ENCODE peak calls at places on chromosomes 7 and 10, in four cellular contexts. V, Y, F and I are unnamed samples.

GRCh38 chr10:103740683-103741082 is 114.7 kb downstream of the SH3PXD2A start:
- DNase-seq in V (no peak), Y (no peak), F (no peak), I (no peak)

GRCh38 chr7:137395425-137395824 is 51.9 kb upstream of the PTN start:
- DNase-seq in V (no peak), Y (no peak), F (no peak), I (no peak)

GRCh38 chr10:8050561-8051108 is 3.9 kb upstream of the GATA3 start:
- DNase-seq in V (no peak), Y (no peak), F (peak), I (no peak)

GRCh38 chr10:13001887-13002212 is 337 bp upstream of the CCDC3 start:
- DNase-seq in V (no peak), Y (no peak), F (no peak), I (no peak)

GRCh38 chr10:26221571-26221970 is 5.0 kb downstream of the GAD2 start:
- DNase-seq in V (no peak), Y (no peak), F (no peak), I (no peak)

GRCh38 chr7:54833021-54833467 is 74.0 kb upstream of the SEC61G start:
- DNase-seq in V (no peak), Y (no peak), F (no peak), I (no peak)

GRCh38 chr7:158975526-158976467 is 119.4 kb downstream of the DYNC2I1 start:
- DNase-seq in V (peak), Y (peak), F (no peak), I (no peak)

GRCh38 chr10:124500767-124501166 is 39.1 kb downstream of the LHPP start:
- DNase-seq in V (no peak), Y (no peak), F (no peak), I (no peak)

GRCh38 chr10:132889091-132889490 is 53.3 kb downstream of the CFAP46 start:
- DNase-seq in V (no peak), Y (no peak), F (no peak), I (no peak)

GRCh38 chr10:34526758-34527730 is 288.1 kb downstream of the PARD3 start:
- DNase-seq in V (peak), Y (no peak), F (no peak), I (no peak)

GRCh38 chr10:34290412-34291082 is 524.5 kb downstream of the PARD3 start:
- DNase-seq in V (peak), Y (no peak), F (no peak), I (no peak)

GRCh38 chr7:47046949-47047348 is 535.0 kb downstream of the TNS3 start:
- DNase-seq in V (no peak), Y (no peak), F (no peak), I (no peak)

GRCh38 chr10:118045842-118046490 is 775 bp downstream of the RAB11FIP2 start:
- DNase-seq in V (peak), Y (peak), F (peak), I (no peak)

GRCh38 chr10:118047363-118047719 is 600 bp upstream of the RAB11FIP2 start:
- DNase-seq in V (no peak), Y (peak), F (peak), I (no peak)

GRCh38 chr10:118045154-118045841 is 1.4 kb downstream of the RAB11FIP2 start:
- DNase-seq in V (peak), Y (no peak), F (no peak), I (no peak)

GRCh38 chr10:118042827-118043242 is 3.9 kb downstream of the RAB11FIP2 start:
- DNase-seq in V (peak), Y (no peak), F (no peak), I (no peak)

GRCh38 chr10:118046491-118047362 is at the start of gene RAB11FIP2:
- DNase-seq in V (peak), Y (peak), F (peak), I (peak)
- TF ChIP-seq CTCF in V (no peak), Y (no peak), F (peak), I (no peak)

DNA sequence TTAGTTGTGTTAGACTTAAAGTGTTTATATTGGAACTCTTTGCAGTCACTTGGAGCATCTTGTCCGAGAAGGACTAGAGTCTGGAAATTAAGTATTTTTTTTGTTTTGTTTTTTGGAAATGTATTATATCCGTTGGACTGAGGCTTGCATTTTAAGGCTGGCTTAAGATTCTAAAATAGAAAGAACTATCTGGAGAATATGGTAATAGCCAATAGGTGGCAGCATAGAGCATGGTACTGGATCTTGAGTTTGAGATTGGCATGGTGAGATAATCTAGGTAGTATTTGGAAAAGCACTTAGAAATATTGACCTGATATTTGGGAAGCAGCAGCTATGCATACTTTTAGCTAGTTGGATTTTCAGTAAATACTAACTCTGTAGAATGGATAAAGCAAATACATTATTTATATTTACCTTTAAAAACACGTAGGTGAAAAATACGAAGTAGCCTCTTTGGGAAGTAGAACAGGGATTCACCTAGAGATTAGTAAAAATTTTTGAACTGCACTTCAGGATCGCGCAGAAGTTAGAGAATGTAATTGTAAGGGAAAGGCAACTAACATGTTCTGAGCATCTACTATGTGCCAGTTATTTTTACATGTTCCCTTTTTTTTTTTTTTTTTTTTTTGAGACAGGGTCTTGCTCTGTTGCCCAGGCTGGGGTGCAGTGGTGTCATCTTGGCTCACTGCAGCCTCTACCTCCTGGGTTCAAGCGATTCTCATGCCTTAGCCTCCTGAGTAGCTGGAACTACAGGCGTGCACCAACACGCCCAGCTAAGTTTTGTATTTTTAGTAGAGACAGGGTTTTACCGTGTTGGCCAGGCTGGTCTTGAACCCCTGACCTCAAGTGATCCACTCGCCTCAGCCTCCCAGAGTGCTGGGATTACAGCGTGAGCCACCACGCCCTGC is 78.6 kb downstream of the LCOR start:
- DNase-seq in V (peak), Y (peak), F (peak), I (no peak)
- TF ChIP-seq CTCF in V (peak), Y (peak), F (peak), I (peak)

GRCh38 chr7:110129159-110129558 is 961.8 kb upstream of the LRRN3 start:
- DNase-seq in V (no peak), Y (no peak), F (no peak), I (no peak)

GRCh38 chr7:110131344-110131743 is 959.6 kb upstream of the LRRN3 start:
- DNase-seq in V (no peak), Y (no peak), F (no peak), I (no peak)

DNA sequence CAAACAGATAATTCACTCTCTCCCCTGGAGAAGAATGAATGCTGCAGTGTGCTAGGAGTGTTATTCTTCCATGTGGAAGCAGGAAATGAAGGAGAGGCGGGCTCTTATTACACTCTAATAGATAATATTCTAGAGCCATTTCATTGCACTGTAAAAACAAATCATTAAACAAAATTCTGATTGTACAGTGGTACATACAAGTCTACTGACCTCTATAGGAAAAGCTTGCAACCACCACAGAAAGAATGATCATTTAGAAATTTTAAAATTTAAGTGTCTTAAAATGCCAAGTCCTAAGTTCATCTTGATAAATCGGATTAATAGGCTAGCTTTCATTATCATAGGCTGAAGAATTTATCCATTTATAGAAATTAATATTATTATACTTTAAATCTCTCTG is 960.3 kb upstream of the LRRN3 start:
- DNase-seq in V (no peak), Y (no peak), F (no peak), I (no peak)
- TF ChIP-seq CTCF in V (no peak), Y (no peak), F (no peak), I (no peak)

GRCh38 chr7:110090113-110090820 is 1000.7 kb upstream of the LRRN3 start:
- DNase-seq in V (peak), Y (no peak), F (peak), I (no peak)
- TF ChIP-seq CTCF in V (peak), Y (peak), F (peak), I (peak)

DNA sequence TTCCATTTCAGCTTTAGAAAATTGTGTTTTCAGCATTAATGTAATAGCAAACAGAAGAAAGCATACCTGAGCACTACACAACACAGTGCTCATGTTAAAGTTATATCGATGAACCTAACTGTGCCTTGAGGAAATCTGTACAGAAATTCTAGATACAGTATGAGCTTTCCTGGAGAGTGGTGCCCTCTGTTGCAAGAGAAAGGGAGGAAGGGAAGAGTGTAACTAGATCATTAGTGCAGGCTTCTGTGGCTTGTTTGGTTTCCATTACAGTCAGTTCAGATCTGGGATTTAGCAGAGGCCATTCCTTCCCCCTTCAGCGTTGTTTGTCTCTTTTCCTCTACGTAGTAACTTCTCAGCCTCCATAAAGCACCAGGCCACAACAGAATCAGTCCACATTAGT is 139.7 kb downstream of the HTR7 start:
- DNase-seq in V (peak), Y (no peak), F (no peak), I (no peak)
- TF ChIP-seq CTCF in V (peak), Y (no peak), F (no peak), I (no peak)

GRCh38 chr10:15439381-15439837 is 68.3 kb upstream of the FAM171A1 start:
- DNase-seq in V (peak), Y (peak), F (no peak), I (no peak)
- TF ChIP-seq CTCF in V (peak), Y (peak), F (no peak), I (no peak)

GRCh38 chr7:91055219-91055618 is 209.0 kb upstream of the FZD1 start:
- DNase-seq in V (no peak), Y (no peak), F (no peak), I (no peak)
- TF ChIP-seq CTCF in V (no peak), Y (no peak), F (no peak), I (no peak)

GRCh38 chr10:14244147-14244546 is 86.6 kb downstream of the FRMD4A start:
- DNase-seq in V (no peak), Y (no peak), F (no peak), I (no peak)
- TF ChIP-seq CTCF in V (no peak), Y (peak), F (no peak), I (no peak)

GRCh38 chr10:527416-527815 is 162.1 kb downstream of the DIP2C start:
- DNase-seq in V (no peak), Y (no peak), F (no peak), I (no peak)

GRCh38 chr10:525565-526315 is 163.7 kb downstream of the DIP2C start:
- DNase-seq in V (peak), Y (no peak), F (no peak), I (no peak)

GRCh38 chr10:528173-529165 is 161.0 kb downstream of the DIP2C start:
- DNase-seq in V (no peak), Y (no peak), F (no peak), I (no peak)

GRCh38 chr10:523925-524324 is 165.5 kb downstream of the DIP2C start:
- DNase-seq in V (no peak), Y (no peak), F (no peak), I (no peak)

DNA sequence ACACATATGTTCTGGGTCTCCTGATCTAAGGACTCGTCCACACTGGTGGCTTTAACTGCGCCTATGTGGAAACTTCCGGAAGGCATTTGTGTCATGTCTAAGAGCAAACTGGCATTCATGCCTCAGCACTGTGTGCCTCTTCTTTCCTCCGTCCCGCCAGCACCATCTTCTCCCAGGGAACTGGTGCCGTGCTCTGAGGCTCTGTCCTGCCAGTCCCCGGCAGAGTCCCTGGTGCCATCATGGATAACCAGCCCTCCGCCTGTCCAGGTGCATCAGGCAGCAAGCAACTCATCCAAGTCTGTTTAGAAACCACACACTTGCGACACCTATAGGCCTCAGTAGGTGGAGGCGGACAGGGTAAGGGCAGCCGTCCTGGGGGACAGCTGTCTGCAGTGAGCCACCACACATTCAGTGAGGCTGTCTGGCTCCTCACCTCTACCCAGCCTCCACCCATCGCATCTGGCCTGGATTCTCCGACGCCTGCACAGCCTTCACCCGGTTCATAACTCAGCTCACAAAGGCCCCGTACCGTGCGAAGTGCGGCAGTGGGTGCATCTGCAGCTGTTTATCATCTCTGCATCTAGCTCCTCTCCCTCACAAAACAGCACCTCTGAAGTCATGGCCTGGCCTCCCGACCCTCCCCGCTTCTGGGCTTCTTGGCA is 162.7 kb downstream of the DIP2C start:
- DNase-seq in V (no peak), Y (peak), F (no peak), I (no peak)
- TF ChIP-seq CTCF in V (no peak), Y (peak), F (no peak), I (no peak)